ENCODE peak calls at places on chromosomes 5 and 9, in ten cellular contexts. Q, P, M, S, W, N, Y, D, K and X are unnamed samples.

GRCh38 chr5:83848928-83849327 is 128.3 kb upstream of the HAPLN1 start:
- DNase-seq in Q (no peak), W (no peak), P (no peak), Y (no peak), D (no peak), N (no peak), M (no peak), K (no peak), S (no peak), X (no peak)

GRCh38 chr9:20188616-20189212 is 399.9 kb upstream of the SLC24A2 start:
- DNase-seq in M (no peak), S (no peak), D (no peak), Q (no peak), Y (no peak), W (no peak), K (no peak), N (no peak), P (no peak), X (no peak)

GRCh38 chr9:28774433-28775029 is 1201.2 kb upstream of the C9orf72 start:
- DNase-seq in D (no peak), N (peak), M (peak), K (no peak), W (no peak), S (no peak), P (no peak), Y (no peak), Q (no peak), X (no peak)

GRCh38 chr5:6754766-6755165 is 41.5 kb downstream of the TENT4A start:
- DNase-seq in M (no peak), Q (no peak), P (no peak), Y (peak), N (no peak), S (peak), D (no peak), K (no peak), W (no peak), X (no peak)

GRCh38 chr5:32190094-32190493 is 16.0 kb upstream of the GOLPH3 start:
- DNase-seq in D (no peak), M (peak), K (no peak), P (no peak), S (no peak), N (no peak), Q (no peak), Y (peak), W (no peak), X (no peak)

GRCh38 chr5:138955672-138956295 is 80.6 kb upstream of the LRRTM2 start:
- DNase-seq in Q (no peak), Y (no peak), K (no peak), W (peak), M (no peak), N (no peak), D (no peak), P (no peak), S (no peak), X (no peak)

GRCh38 chr9:105405514-105406131 is 42.2 kb upstream of the FSD1L start:
- DNase-seq in W (no peak), M (peak), Q (no peak), K (no peak), N (no peak), S (no peak), Y (no peak), P (no peak), D (no peak), X (no peak)

GRCh38 chr5:149500922-149501582 is 50.2 kb downstream of the CSNK1A1 start:
- DNase-seq in K (no peak), W (no peak), S (no peak), Q (no peak), M (peak), P (no peak), N (no peak), D (no peak), Y (no peak), X (no peak)

GRCh38 chr5:84290161-84290560 is 94.5 kb downstream of the EDIL3 start:
- DNase-seq in P (no peak), W (no peak), K (no peak), D (peak), Y (no peak), M (no peak), Q (no peak), N (peak), S (no peak), X (no peak)

GRCh38 chr5:90557391-90557790 is 1.2 kb upstream of the ADGRV1 start:
- DNase-seq in N (no peak), K (no peak), Y (no peak), M (no peak), D (no peak), S (no peak), Q (no peak), W (no peak), P (no peak), X (no peak)

GRCh38 chr9:89978185-89978584 is 373.4 kb downstream of the GADD45G start:
- DNase-seq in D (no peak), K (no peak), Q (no peak), W (peak), Y (no peak), M (peak), P (no peak), N (peak), S (no peak), X (no peak)

GRCh38 chr5:172216345-172216744 is 22.4 kb downstream of the EFCAB9 start:
- DNase-seq in P (no peak), S (no peak), W (no peak), N (no peak), Q (no peak), K (no peak), Y (no peak), M (peak), D (no peak), X (no peak)

GRCh38 chr5:346229-346935 is 24.9 kb downstream of the AHRR start:
- DNase-seq in Y (no peak), Q (no peak), D (no peak), N (no peak), P (no peak), S (no peak), K (no peak), W (no peak), M (no peak), X (no peak)

GRCh38 chr9:118331622-118332045 is 627.4 kb downstream of the TLR4 start:
- DNase-seq in K (no peak), M (no peak), N (peak), Y (peak), S (no peak), P (no peak), W (no peak), D (no peak), Q (no peak), X (no peak)

GRCh38 chr5:134526483-134527155 is 1.1 kb downstream of the JADE2 start:
- DNase-seq in Q (peak), P (peak), S (peak), K (peak), M (no peak), N (no peak), W (peak), D (peak), Y (peak), X (peak)

GRCh38 chr9:68983008-68983411 is 30.9 kb downstream of the PRKACG start:
- DNase-seq in S (no peak), Q (no peak), W (no peak), Y (no peak), P (no peak), M (no peak), D (no peak), K (no peak), N (no peak), X (no peak)

GRCh38 chr5:126854526-126855110 is 77.7 kb downstream of the LMNB1 start:
- DNase-seq in D (no peak), Y (no peak), M (no peak), S (no peak), Q (no peak), W (no peak), K (no peak), N (no peak), P (no peak), X (no peak)

GRCh38 chr9:132241840-132242620 is 80.2 kb downstream of the NTNG2 start:
- DNase-seq in Y (no peak), S (peak), M (no peak), Q (no peak), K (peak), D (peak), N (no peak), P (no peak), W (no peak), X (peak)

GRCh38 chr5:30092548-30092947 is 1100.9 kb upstream of the CDH6 start:
- DNase-seq in K (no peak), P (no peak), M (no peak), S (no peak), N (no peak), D (no peak), Q (no peak), Y (no peak), W (no peak), X (no peak)

GRCh38 chr5:73189816-73190451 is 16.9 kb downstream of the TMEM174 start:
- DNase-seq in Q (no peak), P (no peak), W (no peak), N (no peak), S (no peak), M (peak), K (no peak), D (no peak), Y (no peak), X (peak)

DNA sequence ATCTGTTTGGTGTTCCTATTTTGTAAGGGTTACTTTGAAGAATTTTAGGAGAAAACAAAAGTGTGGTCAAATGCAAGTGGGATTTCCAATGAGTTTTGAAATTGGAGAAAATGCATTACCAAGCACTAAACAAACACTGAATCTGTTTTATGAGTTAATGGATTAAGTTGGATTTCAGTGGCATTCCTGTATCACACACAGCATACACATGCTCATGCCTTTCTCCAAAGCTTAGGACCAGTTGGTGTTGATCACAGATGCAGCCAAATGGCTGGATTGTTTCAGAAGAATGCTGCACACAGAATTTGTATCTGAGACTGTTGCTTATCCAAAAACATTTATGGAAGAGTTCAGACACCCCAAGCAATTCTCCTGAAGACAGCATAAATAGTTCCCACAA is 611.1 kb downstream of the ACTL7B start:
- DNase-seq in K (no peak), S (no peak), N (no peak), D (no peak), Q (no peak), Y (no peak), W (no peak), P (no peak), M (no peak), X (no peak)
- TF ChIP-seq POLR2A in K (no peak), S (no peak), N (no peak), D (no peak), Q (no peak), Y (no peak), W (no peak), P (no peak), M (no peak), X (no peak)

GRCh38 chr9:16202913-16203734 is 650.3 kb downstream of the CCDC171 start:
- DNase-seq in N (peak), P (no peak), S (no peak), D (no peak), M (peak), K (no peak), W (no peak), Q (no peak), Y (no peak), X (no peak)

GRCh38 chr9:16192403-16193017 is 639.7 kb downstream of the CCDC171 start:
- DNase-seq in Y (no peak), M (peak), Q (no peak), D (no peak), W (no peak), K (no peak), S (no peak), N (peak), P (no peak), X (no peak)

GRCh38 chr9:16202221-16202620 is 649.4 kb downstream of the CCDC171 start:
- DNase-seq in K (no peak), Y (no peak), P (no peak), S (no peak), D (no peak), W (no peak), M (peak), Q (no peak), N (no peak), X (no peak)

GRCh38 chr9:16196206-16196605 is 643.4 kb downstream of the CCDC171 start:
- DNase-seq in M (peak), N (no peak), Y (no peak), K (no peak), W (no peak), P (no peak), S (no peak), Q (no peak), D (no peak), X (no peak)

DNA sequence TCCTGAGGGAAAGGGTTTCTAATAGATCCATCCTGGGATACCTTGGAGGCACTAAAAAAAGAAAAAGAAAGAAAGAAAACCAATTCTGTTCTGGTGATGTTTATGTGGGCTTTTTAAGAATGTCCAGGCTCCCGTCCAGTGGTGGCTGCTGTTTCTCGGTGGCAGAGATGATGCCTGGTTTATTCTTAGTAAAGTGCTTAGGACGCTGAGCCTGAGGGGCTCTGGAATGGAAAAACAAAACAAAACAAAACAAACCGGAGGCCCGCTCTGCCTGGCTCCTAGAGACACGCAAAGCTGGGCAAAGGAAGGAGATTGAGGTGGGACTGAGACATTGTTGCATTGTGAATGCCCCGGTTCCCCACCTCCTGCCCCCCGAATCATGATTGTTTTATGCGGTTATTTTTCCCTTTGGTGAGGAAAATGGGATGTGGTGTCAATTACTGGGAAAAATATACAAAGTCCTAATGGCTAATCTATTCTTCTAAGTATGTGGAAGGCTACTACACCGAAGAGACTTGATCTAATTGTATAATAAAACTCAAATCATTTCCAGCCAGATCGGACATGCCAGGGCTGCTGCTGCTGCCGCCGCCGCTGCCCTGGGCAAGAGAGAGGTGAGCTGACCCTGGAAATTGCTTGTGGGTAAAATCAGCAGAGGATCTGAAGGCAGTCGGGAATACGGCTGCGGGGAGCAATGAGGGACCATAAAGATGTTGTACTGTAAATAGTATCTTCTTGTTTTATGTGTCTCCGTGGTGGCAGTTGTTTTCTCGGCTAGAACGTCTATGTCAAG is 644.9 kb downstream of the CCDC171 start:
- DNase-seq in Y (no peak), N (no peak), W (no peak), P (no peak), Q (no peak), K (no peak), D (peak), M (peak), S (no peak), X (no peak)
- H3K27ac ChIP-seq in Y (no peak), N (peak), W (no peak), P (peak), Q (no peak), K (peak), D (peak), M (peak), S (no peak), X (no peak)

DNA sequence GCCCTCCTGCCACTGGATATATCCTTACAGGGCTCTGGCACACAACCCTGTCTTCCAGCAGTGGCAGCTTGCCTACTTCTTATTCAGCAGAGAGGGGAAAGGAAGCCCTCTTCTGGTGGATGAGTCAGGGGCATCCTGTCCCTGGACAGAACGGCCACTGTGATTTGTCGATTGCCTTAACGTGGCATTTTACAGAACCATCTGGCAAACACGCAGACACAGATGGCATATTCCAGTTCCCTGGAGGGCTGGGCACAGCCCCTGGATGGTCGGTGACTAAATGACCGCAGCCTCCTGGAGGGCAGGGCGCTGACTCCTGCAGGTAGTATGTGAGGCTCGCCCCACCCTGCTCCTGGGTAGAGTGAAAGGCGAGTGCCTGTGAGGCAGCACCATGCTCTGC is 62.1 kb downstream of the DCP2 start:
- DNase-seq in S (no peak), K (no peak), Y (no peak), P (no peak), M (peak), W (no peak), D (no peak), Q (no peak), N (no peak), X (no peak)
- TF ChIP-seq CTCF in S (no peak), K (no peak), Y (no peak), P (no peak), M (peak), W (no peak), D (no peak), Q (no peak), N (no peak), X (no peak)

DNA sequence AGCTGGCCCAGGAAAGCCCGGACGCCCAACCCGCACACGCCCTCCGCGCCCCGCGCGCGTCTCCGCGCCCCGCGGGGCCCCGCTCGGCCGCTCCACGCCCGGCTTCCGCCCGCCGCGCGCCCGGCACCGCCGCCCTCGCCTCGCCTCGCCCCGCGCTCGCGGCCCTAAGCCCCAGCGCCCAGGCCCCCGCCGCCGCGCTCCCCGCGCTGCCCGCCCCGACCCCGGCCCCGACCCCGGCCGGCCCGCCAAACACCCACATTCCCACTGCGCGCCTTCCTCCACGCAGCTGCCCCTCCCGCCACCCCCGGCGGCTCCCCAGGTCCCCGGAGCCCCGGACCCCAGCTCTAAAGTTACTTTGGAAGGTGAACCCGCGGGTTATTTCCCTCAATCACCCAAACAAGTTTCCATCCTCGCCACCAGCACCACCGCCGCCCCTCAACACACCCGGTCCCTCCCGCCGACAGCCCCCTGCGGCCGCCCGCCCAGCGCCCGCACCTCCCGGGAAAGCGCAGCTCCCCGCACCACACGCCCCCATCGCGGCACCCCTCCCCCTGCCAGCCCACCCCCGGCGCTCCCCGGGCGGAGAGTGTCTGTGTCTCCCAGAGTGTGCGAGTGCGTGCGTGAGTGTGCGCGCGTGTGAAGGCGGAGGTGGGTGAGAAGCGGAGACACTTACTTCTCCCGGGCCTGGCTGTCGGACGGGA is 439 bp downstream of the SSBP2 start:
- DNase-seq in N (no peak), K (no peak), Q (no peak), S (no peak), W (no peak), Y (no peak), M (no peak), D (no peak), P (no peak), X (no peak)
- TF ChIP-seq POLR2A in N (no peak), K (no peak), Q (peak), S (no peak), W (peak), Y (no peak), M (peak), D (no peak), P (no peak), X (no peak)

DNA sequence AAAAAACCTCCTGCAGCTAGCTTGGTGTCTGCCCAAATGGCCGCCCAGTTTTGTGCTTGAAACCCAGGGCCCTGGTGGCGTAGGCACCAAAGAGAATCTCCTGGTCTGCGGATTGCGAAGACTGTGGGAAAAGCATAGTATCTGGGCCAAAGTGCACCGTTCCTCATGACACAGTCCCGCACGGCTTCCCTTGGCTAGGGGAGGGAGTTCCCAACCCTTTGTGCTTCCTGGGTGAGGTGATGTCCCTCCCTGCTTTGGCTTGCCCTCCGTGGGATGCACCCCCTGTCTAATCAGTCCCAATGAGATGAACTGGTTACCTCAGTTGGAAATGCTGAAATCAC is 83.0 kb upstream of the JAK2 start:
- DNase-seq in K (no peak), M (no peak), P (no peak), Y (no peak), N (no peak), D (no peak), S (peak), Q (no peak), W (no peak), X (no peak)
- H3K27ac ChIP-seq in K (no peak), M (no peak), P (no peak), Y (no peak), N (peak), D (no peak), S (peak), Q (no peak), W (no peak), X (no peak)

DNA sequence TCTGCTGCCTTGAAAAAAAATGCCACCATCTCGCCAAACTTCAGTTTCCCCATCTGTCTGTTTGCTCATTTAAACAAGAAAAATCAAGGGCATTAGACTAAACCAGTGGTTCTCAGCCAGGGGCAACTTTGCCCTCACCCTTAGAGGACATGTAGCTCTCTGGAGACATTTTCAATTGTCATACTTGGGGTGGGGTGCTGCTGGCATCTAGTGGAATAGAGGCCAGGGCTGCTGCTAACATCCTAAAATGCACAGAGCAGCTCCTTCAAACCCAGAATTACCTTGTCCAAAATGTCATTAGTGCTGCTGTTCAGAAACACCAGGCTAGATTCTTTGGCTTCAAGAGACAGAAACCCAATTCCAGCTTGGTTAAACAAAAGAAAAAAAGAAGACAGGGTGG is 71.1 kb upstream of the FOXE1 start:
- DNase-seq in P (no peak), N (no peak), Q (no peak), M (no peak), W (no peak), K (no peak), Y (no peak), D (no peak), S (no peak), X (no peak)
- TF ChIP-seq CTCF in P (no peak), N (no peak), Q (no peak), M (no peak), W (no peak), K (no peak), Y (no peak), D (no peak), S (no peak), X (no peak)

DNA sequence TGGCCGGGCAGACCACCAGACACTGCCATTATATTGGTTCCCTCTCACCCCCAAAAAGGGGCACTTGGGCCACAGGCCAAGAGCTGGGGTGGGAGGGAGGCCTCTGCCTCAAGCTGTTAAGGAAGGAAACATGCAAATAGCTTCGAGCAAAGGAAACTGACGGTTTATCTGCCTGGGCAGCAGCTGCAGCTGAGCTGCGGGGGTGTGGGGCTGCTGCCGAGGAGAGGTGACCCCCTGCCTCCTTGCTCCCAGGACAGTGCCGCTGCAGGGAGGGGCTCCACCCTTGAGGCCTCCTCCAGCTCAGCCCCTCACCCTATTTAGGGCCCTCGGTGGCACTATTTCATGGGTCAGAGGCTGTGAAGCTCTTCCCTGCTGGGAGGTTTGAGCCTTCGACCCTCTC is 789 bp downstream of the DOK3 start:
- DNase-seq in P (no peak), K (no peak), Q (no peak), N (no peak), W (no peak), D (no peak), Y (no peak), M (no peak), S (peak), X (no peak)
- TF ChIP-seq POLR2A in P (no peak), K (no peak), Q (no peak), N (no peak), W (no peak), D (no peak), Y (no peak), M (no peak), S (no peak), X (no peak)

GRCh38 chr5:3825888-3826465 is 230.3 kb downstream of the IRX1 start:
- DNase-seq in M (no peak), Q (no peak), K (no peak), P (no peak), S (no peak), W (no peak), D (no peak), Y (no peak), N (no peak), X (no peak)
- H3K27ac ChIP-seq in M (no peak), Q (no peak), K (no peak), P (no peak), S (no peak), W (no peak), D (no peak), Y (no peak), N (no peak), X (no peak)